ENCODE peak calls at places on chromosomes 2 and 18, in seven cellular contexts. O is neural progenitor cell, B is dorsolateral prefrontal cortex, N is small intestine, G is aorta, Z is heart left ventricle, X is PC-3. C is an unnamed sample.

GRCh38 chr18:22604986-22605421 is 187.3 kb upstream of the CTAGE1 start:
- DNase-seq in O (no peak), B (no peak), N (peak), G (no peak), Z (no peak), X (no peak), C (no peak)

GRCh38 chr2:220499281-220499680 is 871.9 kb downstream of the SLC4A3 start:
- DNase-seq in O (peak), B (peak), N (no peak), G (no peak), Z (no peak), X (peak), C (peak)

GRCh38 chr2:85702172-85702571 is 8.0 kb downstream of the GNLY start:
- DNase-seq in O (no peak), B (no peak), N (no peak), G (no peak), Z (no peak), X (peak), C (no peak)

GRCh38 chr2:173990970-173991819 is 26.0 kb upstream of the SP3 start:
- DNase-seq in O (no peak), B (no peak), N (no peak), G (peak), Z (peak), X (peak), C (peak)

GRCh38 chr2:46042207-46042637 is 255.0 kb upstream of the EPAS1 start:
- DNase-seq in O (no peak), B (no peak), N (no peak), G (no peak), Z (no peak), X (peak), C (no peak)

GRCh38 chr2:120750488-120751210 is 15.0 kb downstream of the GLI2 start:
- DNase-seq in O (no peak), B (no peak), N (no peak), G (no peak), Z (no peak), X (no peak), C (no peak)

GRCh38 chr2:106139575-106139935 is 54.5 kb downstream of the UXS1 start:
- DNase-seq in O (no peak), B (no peak), N (no peak), G (no peak), Z (no peak), X (no peak), C (no peak)

GRCh38 chr2:143937563-143938346 is 582.2 kb downstream of the ZEB2 start:
- DNase-seq in O (no peak), B (peak), N (no peak), G (no peak), Z (no peak), X (no peak), C (no peak)

GRCh38 chr18:10560457-10561045 is 34.7 kb downstream of the NAPG start:
- DNase-seq in O (peak), B (peak), N (peak), G (peak), Z (peak), X (peak), C (peak)

GRCh38 chr2:4604767-4605166 is 901.4 kb downstream of the DCDC2C start:
- DNase-seq in O (peak), B (no peak), N (no peak), G (no peak), Z (no peak), X (no peak), C (no peak)

GRCh38 chr2:154439156-154439555 is 259.3 kb upstream of the KCNJ3 start:
- DNase-seq in O (no peak), B (no peak), N (no peak), G (no peak), Z (no peak), X (peak), C (no peak)

GRCh38 chr2:73232471-73233153 is 427 bp downstream of the PRADC1 start:
- DNase-seq in O (no peak), B (peak), N (peak), G (no peak), Z (peak), X (peak), C (peak)

GRCh38 chr2:161992526-161992925 is 81.5 kb downstream of the DPP4 start:
- DNase-seq in O (no peak), B (no peak), N (peak), G (no peak), Z (no peak), X (no peak), C (no peak)

GRCh38 chr2:60565472-60565871 is 12.0 kb upstream of the BCL11A start:
- DNase-seq in O (peak), B (no peak), N (no peak), G (no peak), Z (no peak), X (peak), C (no peak)

GRCh38 chr2:181305151-181306123 is 151.7 kb upstream of the ITGA4 start:
- DNase-seq in O (no peak), B (no peak), N (peak), G (no peak), Z (peak), X (no peak), C (no peak)

GRCh38 chr2:58896600-58896999 is 655.5 kb upstream of the FANCL start:
- DNase-seq in O (no peak), B (no peak), N (no peak), G (no peak), Z (no peak), X (no peak), C (no peak)

GRCh38 chr18:9454061-9454703 is 21.1 kb upstream of the RALBP1 start:
- DNase-seq in O (no peak), B (no peak), N (no peak), G (no peak), Z (no peak), X (no peak), C (no peak)

GRCh38 chr2:131519466-131519865 is 8.2 kb upstream of the CCDC74A start:
- DNase-seq in O (no peak), B (no peak), N (no peak), G (peak), Z (no peak), X (no peak), C (no peak)

GRCh38 chr18:36405611-36406010 is 108.1 kb downstream of the FHOD3 start:
- DNase-seq in O (no peak), B (no peak), N (no peak), G (no peak), Z (no peak), X (no peak), C (no peak)

GRCh38 chr18:36401462-36401861 is 103.9 kb downstream of the FHOD3 start:
- DNase-seq in O (no peak), B (no peak), N (no peak), G (no peak), Z (no peak), X (no peak), C (no peak)

GRCh38 chr18:36402765-36403396 is 105.4 kb downstream of the FHOD3 start:
- DNase-seq in O (no peak), B (no peak), N (no peak), G (peak), Z (peak), X (no peak), C (peak)

GRCh38 chr18:36406805-36407204 is 109.3 kb downstream of the FHOD3 start:
- DNase-seq in O (no peak), B (no peak), N (no peak), G (no peak), Z (no peak), X (no peak), C (no peak)

DNA sequence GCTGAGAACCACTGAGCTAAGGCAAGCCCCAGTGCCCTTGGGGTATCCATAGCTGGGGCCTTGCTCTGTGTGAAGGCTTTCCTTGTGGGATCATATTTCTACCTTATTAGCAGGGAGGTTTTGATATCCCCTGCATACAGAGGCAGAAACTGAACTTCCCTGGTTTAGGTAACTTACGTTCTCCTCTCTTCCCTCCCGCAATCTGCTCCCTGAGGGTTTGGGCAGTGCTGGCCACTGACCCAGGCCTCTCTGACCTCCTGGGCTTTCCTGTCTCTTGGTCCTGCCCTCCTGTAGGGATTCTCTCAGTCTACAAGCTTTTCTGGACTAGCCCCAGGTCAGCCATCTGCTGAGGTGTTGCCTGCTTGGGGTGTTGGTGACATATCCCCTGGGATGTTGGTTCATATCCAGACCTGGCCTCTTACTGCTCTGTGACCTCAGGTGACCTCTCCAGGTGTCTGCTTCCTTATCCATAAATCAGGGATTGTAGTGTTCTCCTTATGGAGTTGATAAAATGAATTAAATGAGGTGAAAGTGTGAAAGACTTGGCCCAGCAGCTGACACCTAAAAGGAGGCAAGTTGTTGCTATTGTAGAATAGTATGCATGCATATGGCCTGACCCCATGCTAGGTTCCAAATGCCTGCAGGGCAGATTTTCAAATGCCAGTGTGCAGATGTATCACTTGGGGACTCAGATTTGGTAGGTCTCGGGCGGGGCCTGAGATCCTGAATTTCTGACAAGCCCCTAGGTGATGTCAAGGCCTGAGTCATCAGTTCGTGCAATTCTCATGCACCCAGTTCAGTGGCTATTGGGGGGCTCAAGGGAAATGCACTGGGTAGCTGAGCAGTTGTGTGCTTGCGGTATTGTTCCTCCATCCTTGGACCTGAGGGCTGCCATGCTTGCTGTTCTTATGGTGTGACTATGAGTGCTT is 106.6 kb downstream of the FHOD3 start:
- DNase-seq in O (no peak), B (no peak), N (no peak), G (no peak), Z (no peak), X (peak), C (no peak)
- H3K27ac ChIP-seq in O (no peak), B (no peak), N (no peak), G (no peak), Z (peak), X (no peak), C (no peak)

GRCh38 chr2:45009928-45010705 is 865 bp upstream of the SIX2 start:
- DNase-seq in O (peak), B (no peak), N (no peak), G (peak), Z (peak), X (peak), C (peak)
- H3K4me3 ChIP-seq in O (peak), B (peak), N (no peak), G (peak), Z (peak), X (peak), C (peak)

DNA sequence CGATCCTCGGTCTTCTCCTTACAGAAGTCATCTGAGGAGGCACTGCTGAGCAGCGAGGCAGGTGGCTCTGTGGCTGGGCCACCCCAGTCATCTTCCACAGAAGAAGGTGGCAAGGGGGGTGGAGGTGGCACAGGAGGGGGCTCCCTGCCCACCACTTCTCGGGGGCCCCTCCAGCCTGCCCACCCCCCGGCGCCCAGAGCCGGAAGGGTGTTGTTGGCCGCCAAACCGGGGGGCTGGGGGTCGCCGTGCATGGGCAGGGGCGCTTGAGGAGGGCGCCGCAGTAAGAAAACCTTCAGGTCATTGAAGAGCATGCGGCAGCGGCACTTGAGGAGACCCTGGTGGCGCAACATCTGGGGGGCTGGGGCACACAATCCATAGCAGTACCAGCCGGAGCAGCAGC is 2.5 kb downstream of the MARCHF4 start:
- DNase-seq in O (no peak), B (no peak), N (no peak), G (no peak), Z (no peak), X (no peak), C (no peak)
- H3K27ac ChIP-seq in O (no peak), B (no peak), N (no peak), G (no peak), Z (no peak), X (no peak), C (no peak)

GRCh38 chr18:3653263-3653858 is 203.4 kb downstream of the TGIF1 start:
- DNase-seq in O (no peak), B (no peak), N (no peak), G (no peak), Z (no peak), X (no peak), C (no peak)

GRCh38 chr18:3654442-3655253 is 204.7 kb downstream of the TGIF1 start:
- DNase-seq in O (no peak), B (no peak), N (peak), G (no peak), Z (no peak), X (no peak), C (no peak)

GRCh38 chr18:3653859-3654441 is 204.0 kb downstream of the TGIF1 start:
- DNase-seq in O (no peak), B (no peak), N (no peak), G (no peak), Z (no peak), X (no peak), C (no peak)

GRCh38 chr18:3651266-3651665 is 201.3 kb downstream of the TGIF1 start:
- DNase-seq in O (no peak), B (no peak), N (no peak), G (no peak), Z (no peak), X (no peak), C (no peak)

GRCh38 chr18:3652380-3653262 is 202.6 kb downstream of the TGIF1 start:
- DNase-seq in O (no peak), B (peak), N (peak), G (peak), Z (peak), X (peak), C (peak)
- H3K4me3 ChIP-seq in O (no peak), B (no peak), N (no peak), G (no peak), Z (no peak), X (no peak), C (no peak)

DNA sequence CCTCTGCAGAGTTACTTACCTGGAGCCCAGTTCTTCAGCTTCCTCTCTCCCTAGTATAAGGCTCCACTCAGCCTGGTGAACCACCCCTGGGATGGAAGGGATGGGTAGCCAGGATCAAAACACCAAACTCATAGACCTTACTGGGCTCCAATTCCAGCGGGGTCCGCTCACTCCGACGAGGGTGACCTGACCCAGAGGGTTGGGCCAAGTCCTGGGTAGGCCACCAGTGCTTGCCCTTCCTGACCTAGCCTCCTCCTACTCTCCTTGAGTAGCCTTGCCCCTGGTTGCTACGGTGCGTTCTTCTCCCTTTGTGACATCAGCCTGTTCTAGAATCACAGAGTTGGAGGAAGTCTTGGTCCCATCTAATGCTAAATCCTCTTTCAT is 513 bp upstream of the STAT4 start:
- DNase-seq in O (no peak), B (no peak), N (no peak), G (no peak), Z (no peak), X (no peak), C (no peak)
- H3K27ac ChIP-seq in O (no peak), B (peak), N (no peak), G (no peak), Z (no peak), X (no peak), C (no peak)

GRCh38 chr18:26747131-26747475 is 118.4 kb downstream of the AQP4 start:
- DNase-seq in O (no peak), B (no peak), N (no peak), G (no peak), Z (no peak), X (peak), C (no peak)
- H3K4me3 ChIP-seq in O (no peak), B (no peak), N (no peak), G (no peak), Z (no peak), X (peak), C (no peak)

GRCh38 chr2:48098539-48098938 is 192.2 kb upstream of the FBXO11 start:
- DNase-seq in O (no peak), B (no peak), N (no peak), G (no peak), Z (no peak), X (no peak), C (no peak)
- H3K27ac ChIP-seq in O (no peak), B (no peak), N (no peak), G (no peak), Z (no peak), X (no peak), C (no peak)

GRCh38 chr2:41879367-41879871 is 168.4 kb upstream of the PKDCC start:
- DNase-seq in O (peak), B (no peak), N (peak), G (no peak), Z (no peak), X (no peak), C (no peak)
- H3K4me3 ChIP-seq in O (no peak), B (no peak), N (no peak), G (no peak), Z (no peak), X (no peak), C (no peak)